ENCODE peak calls at places on chromosome X, in nine cellular contexts. L is mesenchymal stem cell; X is GM04503; H is stimulated activated CD8-positive, alpha-beta memory T cell treated with anti-CD3 and anti-CD28 coated beads, Interleukin-15, amount 100 ng/mL, for 4 hours; B is germinal center; C is NCI-H2081; G is fibroblast of the aortic adventitia; T is activated CD8-positive, alpha-beta memory T cell treated with anti-CD3 and anti-CD28 coated beads for 24 hours; S is NCI-H1092 treated with DMSO at 0.1 percent for 48 hours. F is an unnamed sample.

GRCh38 chrX:33138677-33139249 is 72.6 kb downstream of the DMD start:
- DNase-seq in L (peak), X (no peak), H (no peak), B (no peak), C (no peak), G (peak), T (no peak), S (no peak), F (no peak)

GRCh38 chrX:47568656-47569295 is 7.8 kb downstream of the ARAF start:
- DNase-seq in L (no peak), X (no peak), H (no peak), B (peak), C (no peak), G (no peak), T (no peak), S (no peak), F (peak)

GRCh38 chrX:41180194-41180902 is 95.1 kb downstream of the USP9X start:
- DNase-seq in L (peak), X (peak), H (peak), B (peak), C (peak), G (peak), T (peak), S (peak), F (peak)

GRCh38 chrX:15790766-15791380 is 589 bp downstream of the ZRSR2 start:
- DNase-seq in L (no peak), X (no peak), H (no peak), B (peak), C (no peak), G (peak), T (no peak), S (no peak), F (peak)

GRCh38 chrX:118221733-118222132 is 105.1 kb upstream of the KLHL13 start:
- DNase-seq in L (no peak), X (no peak), H (no peak), B (no peak), C (no peak), G (no peak), T (no peak), S (no peak), F (peak)

GRCh38 chrX:86047174-86047991 is at the start of gene CHM:
- DNase-seq in L (peak), X (peak), H (peak), B (peak), C (no peak), G (peak), T (peak), S (no peak), F (peak)

GRCh38 chrX:110786486-110786885 is 9.1 kb downstream of the CHRDL1 start:
- DNase-seq in L (peak), X (no peak), H (no peak), B (no peak), C (no peak), G (no peak), T (no peak), S (no peak), F (no peak)

GRCh38 chrX:69069876-69070275 is 95.4 kb downstream of the PJA1 start:
- DNase-seq in L (no peak), X (no peak), H (no peak), B (no peak), C (no peak), G (no peak), T (no peak), S (no peak), F (no peak)

GRCh38 chrX:82127228-82128123 is 925.6 kb downstream of the SH3BGRL start:
- DNase-seq in L (no peak), X (no peak), H (no peak), B (no peak), C (no peak), G (no peak), T (no peak), S (no peak), F (no peak)

GRCh38 chrX:38805294-38806053 is 4.2 kb downstream of the MID1IP1 start:
- DNase-seq in L (peak), X (no peak), H (peak), B (peak), C (peak), G (peak), T (peak), S (peak), F (peak)

GRCh38 chrX:153945956-153946909 is 1.8 kb upstream of the RENBP start:
- DNase-seq in L (no peak), X (no peak), H (no peak), B (no peak), C (no peak), G (no peak), T (no peak), S (no peak), F (no peak)

GRCh38 chrX:13087322-13088154 is 43.1 kb upstream of the FAM9C start:
- DNase-seq in L (peak), X (no peak), H (peak), B (peak), C (no peak), G (peak), T (peak), S (no peak), F (peak)

GRCh38 chrX:72308566-72309296 is 3.0 kb upstream of the CITED1 start:
- DNase-seq in L (peak), X (peak), H (no peak), B (peak), C (peak), G (peak), T (peak), S (peak), F (peak)

GRCh38 chrX:137565921-137566745 is at the start of gene ZIC3:
- DNase-seq in L (peak), X (no peak), H (no peak), B (no peak), C (peak), G (peak), T (no peak), S (peak), F (peak)

GRCh38 chrX:150533863-150534262 is 34.6 kb upstream of the MTM1 start:
- DNase-seq in L (no peak), X (no peak), H (no peak), B (no peak), C (no peak), G (no peak), T (no peak), S (no peak), F (no peak)

F was measured in A673.